ENCODE peak calls at places on chromosomes 1 and 21, in four cellular contexts. V, P, U and N are unnamed samples. For H3K4me1, the result is how much of the 10 kb centered on the place peaks cover.

GRCh38 chr1:38908821-38909220 is 27.4 kb upstream of the GJA9 start:
- DNase-seq in V (no peak), P (no peak), U (no peak), N (no peak)

GRCh38 chr1:76870037-76870436 is 2.8 kb downstream of the ST6GALNAC5 start:
- DNase-seq in V (no peak), P (no peak), U (no peak), N (no peak)

GRCh38 chr1:184445997-184446396 is 59.2 kb downstream of the C1orf21 start:
- DNase-seq in V (no peak), P (no peak), U (no peak), N (no peak)

GRCh38 chr1:155166006-155166372 is 7.1 kb downstream of the KRTCAP2 start:
- DNase-seq in V (no peak), P (no peak), U (no peak), N (no peak)

GRCh38 chr1:25197982-25198681 is 34.2 kb downstream of the SYF2 start:
- DNase-seq in V (no peak), P (no peak), U (no peak), N (no peak)

GRCh38 chr1:91611498-91611917 is 110.9 kb downstream of the CDC7 start:
- DNase-seq in V (no peak), P (peak), U (peak), N (peak)

GRCh38 chr1:114956570-114956969 is 73.1 kb upstream of the TSHB start:
- DNase-seq in V (no peak), P (peak), U (no peak), N (no peak)

GRCh38 chr1:35622510-35623171 is 18.7 kb downstream of the PSMB2 start:
- DNase-seq in V (no peak), P (no peak), U (no peak), N (no peak)

GRCh38 chr1:185565314-185565713 is 168.9 kb upstream of the HMCN1 start:
- DNase-seq in V (no peak), P (peak), U (no peak), N (peak)

GRCh38 chr1:20552728-20553571 is 577 bp downstream of the FAM43B start:
- DNase-seq in V (no peak), P (peak), U (no peak), N (no peak)

GRCh38 chr1:5855196-5855897 is 136.9 kb downstream of the NPHP4 start:
- DNase-seq in V (no peak), P (no peak), U (no peak), N (no peak)

GRCh38 chr1:207362962-207363858 is 41.7 kb downstream of the CD55 start:
- DNase-seq in V (no peak), P (no peak), U (no peak), N (no peak)

GRCh38 chr1:21621761-21622436 is 47.3 kb downstream of the RAP1GAP start:
- DNase-seq in V (no peak), P (no peak), U (no peak), N (no peak)

GRCh38 chr1:109269981-109270622 is 12.8 kb downstream of the PSRC1 start:
- DNase-seq in V (no peak), P (no peak), U (peak), N (no peak)

GRCh38 chr1:245458761-245459174 is 304.0 kb downstream of the KIF26B start:
- DNase-seq in V (no peak), P (peak), U (no peak), N (no peak)

GRCh38 chr1:45612941-45613579 is 10.8 kb downstream of the CCDC17 start:
- DNase-seq in V (no peak), P (no peak), U (no peak), N (peak)

GRCh38 chr1:164617607-164618564 is 58.9 kb downstream of the PBX1 start:
- DNase-seq in V (peak), P (peak), U (no peak), N (no peak)

GRCh38 chr1:98316286-98316685 is 345.2 kb upstream of the SNX7 start:
- DNase-seq in V (no peak), P (peak), U (no peak), N (no peak)

GRCh38 chr1:110433213-110433612 is 17.7 kb upstream of the PROK1 start:
- DNase-seq in V (no peak), P (no peak), U (no peak), N (no peak)

GRCh38 chr1:203628185-203628996 is 1.8 kb downstream of the ATP2B4 start:
- DNase-seq in V (peak), P (peak), U (peak), N (no peak)

GRCh38 chr1:54743416-54743815 is 20.9 kb downstream of the PARS2 start:
- DNase-seq in V (no peak), P (no peak), U (no peak), N (no peak)

GRCh38 chr1:51794260-51794659 is 84.3 kb downstream of the NRDC start:
- DNase-seq in V (no peak), P (no peak), U (no peak), N (no peak)

GRCh38 chr1:222777463-222777862 is 37.4 kb upstream of the DISP1 start:
- DNase-seq in V (no peak), P (peak), U (no peak), N (no peak)

GRCh38 chr1:19835573-19835972 is 20.5 kb upstream of the RNF186 start:
- DNase-seq in V (no peak), P (peak), U (no peak), N (no peak)

GRCh38 chr1:86380257-86380861 is 15.8 kb downstream of the ODF2L start:
- DNase-seq in V (no peak), P (peak), U (no peak), N (peak)

GRCh38 chr1:105483436-105483835 is 1573.0 kb upstream of the PRMT6 start:
- DNase-seq in V (no peak), P (peak), U (no peak), N (no peak)

GRCh38 chr1:185775505-185775904 is 41.3 kb downstream of the HMCN1 start:
- DNase-seq in V (no peak), P (peak), U (no peak), N (no peak)

GRCh38 chr1:17462677-17463076 is 23.2 kb upstream of the RCC2 start:
- DNase-seq in V (no peak), P (no peak), U (no peak), N (no peak)

GRCh38 chr1:201466492-201466891 is 2.5 kb downstream of the PHLDA3 start:
- DNase-seq in V (no peak), P (peak), U (peak), N (no peak)

GRCh38 chr1:184379111-184379752 is 7.6 kb upstream of the C1orf21 start:
- DNase-seq in V (no peak), P (no peak), U (no peak), N (no peak)

GRCh38 chr21:36330904-36331303 is 10.9 kb downstream of the MORC3 start:
- DNase-seq in V (peak), P (peak), U (no peak), N (no peak)

GRCh38 chr1:59815892-59816291 is 1.1 kb downstream of the HOOK1 start:
- DNase-seq in V (no peak), P (no peak), U (no peak), N (peak)

GRCh38 chr1:30405081-30405480 is 318.3 kb downstream of the MATN1 start:
- DNase-seq in V (no peak), P (no peak), U (no peak), N (no peak)

GRCh38 chr1:221602866-221603265 is 139.0 kb downstream of the DUSP10 start:
- DNase-seq in V (no peak), P (peak), U (no peak), N (no peak)

GRCh38 chr1:109210058-109210457 is 3.7 kb upstream of the SARS1 start:
- DNase-seq in V (no peak), P (no peak), U (no peak), N (no peak)

GRCh38 chr1:3983181-3983580 is 83.1 kb upstream of the C1orf174 start:
- DNase-seq in V (no peak), P (no peak), U (no peak), N (no peak)

DNA sequence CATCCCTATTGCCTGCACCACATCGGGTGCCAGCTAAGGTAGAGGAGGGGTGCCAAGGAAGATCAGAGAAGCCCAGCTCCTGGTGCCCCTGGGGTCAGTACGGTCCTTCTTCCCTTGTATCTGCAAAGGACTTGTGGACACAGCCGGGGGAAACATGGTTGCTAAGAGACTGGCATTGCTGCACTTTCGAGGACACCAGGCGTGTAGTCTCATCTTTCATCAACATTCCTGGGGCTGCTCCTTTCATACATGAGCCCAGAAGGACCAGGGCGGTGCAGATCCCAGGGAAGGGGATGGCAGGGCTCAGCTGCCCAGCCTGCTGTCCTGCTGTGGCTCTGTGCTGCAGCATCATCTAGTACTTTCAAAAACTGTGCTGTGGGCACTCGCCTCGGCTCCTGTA is 61.0 kb downstream of the RUNX1 start:
- DNase-seq in V (no peak), P (no peak), U (no peak), N (no peak)
- H3K4me1 ChIP-seq in V (under half), P (half or more), U (under half), N (under half)

GRCh38 chr21:42036313-42036712 is 26.2 kb upstream of the ZBTB21 start:
- DNase-seq in V (no peak), P (no peak), U (no peak), N (no peak)
- H3K4me1 ChIP-seq in V (under half), P (under half), U (under half), N (under half)

GRCh38 chr21:39004776-39005605 is 178.3 kb downstream of the PSMG1 start:
- DNase-seq in V (no peak), P (no peak), U (peak), N (no peak)
- H3K4me1 ChIP-seq in V (under half), P (under half), U (half or more), N (under half)

DNA sequence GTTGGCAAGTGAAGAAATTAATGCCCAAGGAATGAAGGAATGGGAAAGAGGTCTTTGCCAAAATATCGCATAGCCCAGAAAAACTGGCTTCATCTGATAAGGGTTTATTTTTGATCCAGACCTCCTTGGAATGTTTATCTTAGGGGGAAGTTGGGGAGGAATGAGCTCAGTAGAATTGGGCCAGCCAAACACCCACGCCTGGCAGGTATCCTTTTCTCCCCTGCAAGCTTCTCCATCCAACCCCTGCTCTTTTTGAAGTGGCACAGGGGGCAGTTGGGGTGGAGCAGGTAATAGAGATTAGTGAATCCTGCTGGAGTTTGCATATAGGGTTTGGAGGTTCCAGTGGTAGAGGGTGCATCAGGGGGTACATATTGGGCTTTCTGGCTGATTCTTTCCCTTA is 21.1 kb downstream of the INTS3 start:
- DNase-seq in V (no peak), P (no peak), U (no peak), N (no peak)
- H3K4me1 ChIP-seq in V (under half), P (under half), U (under half), N (under half)